ENCODE peak calls at places on chromosomes 3 and 15, in four cellular contexts. R is stomach, O is dorsolateral prefrontal cortex, H is mucosa of descending colon. N is an unnamed sample.

GRCh38 chr3:115165266-115165665 is 18.2 kb upstream of the ZBTB20 start:
- DNase-seq in R (no peak), O (no peak), H (no peak), N (no peak)

GRCh38 chr3:114624047-114624445 is 330.2 kb downstream of the TIGIT start:
- DNase-seq in R (no peak), O (no peak), H (no peak), N (peak)

GRCh38 chr3:59985643-59986200 is 935.9 kb upstream of the CFAP20DC start:
- DNase-seq in R (no peak), O (no peak), H (no peak), N (no peak)

GRCh38 chr15:74378853-74379252 is 11.4 kb upstream of the CYP11A1 start:
- DNase-seq in R (no peak), O (no peak), H (peak), N (peak)

GRCh38 chr15:69885182-69886041 is 212.3 kb downstream of the TLE3 start:
- DNase-seq in R (no peak), O (no peak), H (no peak), N (peak)

GRCh38 chr3:196726788-196727675 is 12.6 kb upstream of the PAK2 start:
- DNase-seq in R (no peak), O (no peak), H (no peak), N (peak)

GRCh38 chr15:70014311-70014707 is 83.4 kb downstream of the TLE3 start:
- DNase-seq in R (no peak), O (no peak), H (no peak), N (no peak)

GRCh38 chr3:76733073-76733759 is 306.7 kb upstream of the ROBO2 start:
- DNase-seq in R (no peak), O (no peak), H (no peak), N (no peak)

GRCh38 chr15:81265256-81265943 is 58.5 kb downstream of the STARD5 start:
- DNase-seq in R (no peak), O (no peak), H (no peak), N (no peak)

GRCh38 chr15:70291696-70292510 is 194.2 kb upstream of the TLE3 start:
- DNase-seq in R (no peak), O (no peak), H (no peak), N (no peak)

GRCh38 chr3:40580494-40581091 is 55.8 kb downstream of the ZNF621 start:
- DNase-seq in R (peak), O (peak), H (no peak), N (peak)

GRCh38 chr3:120302361-120302760 is 17.3 kb upstream of the GPR156 start:
- DNase-seq in R (no peak), O (no peak), H (no peak), N (peak)

GRCh38 chr15:28167042-28167441 is 67.9 kb upstream of the OCA2 start:
- DNase-seq in R (no peak), O (no peak), H (no peak), N (no peak)

GRCh38 chr15:100029868-100030479 is 296.7 kb upstream of the LYSMD4 start:
- DNase-seq in R (no peak), O (no peak), H (no peak), N (no peak)

GRCh38 chr3:27376109-27376772 is 7.1 kb upstream of the NEK10 start:
- DNase-seq in R (no peak), O (no peak), H (no peak), N (no peak)

GRCh38 chr3:65856907-65857306 is 181.8 kb downstream of the MAGI1 start:
- DNase-seq in R (no peak), O (no peak), H (no peak), N (peak)

GRCh38 chr15:50181983-50182232 is at the start of gene SLC27A2:
- DNase-seq in R (peak), O (peak), H (peak), N (peak)

GRCh38 chr3:183188895-183189462 is 26.4 kb upstream of the LAMP3 start:
- DNase-seq in R (peak), O (peak), H (no peak), N (peak)

GRCh38 chr15:53710906-53711305 is 48.6 kb downstream of the WDR72 start:
- DNase-seq in R (no peak), O (no peak), H (no peak), N (no peak)

GRCh38 chr3:150235799-150236198 is 172.3 kb upstream of the TSC22D2 start:
- DNase-seq in R (no peak), O (no peak), H (no peak), N (peak)

GRCh38 chr3:38164136-38164965 is 986 bp upstream of the OXSR1 start:
- DNase-seq in R (no peak), O (no peak), H (peak), N (no peak)

GRCh38 chr15:43748376-43748775 is 2.1 kb downstream of the PDIA3 start:
- DNase-seq in R (no peak), O (no peak), H (no peak), N (peak)

GRCh38 chr15:46442901-46443590 is 808.2 kb downstream of the SQOR start:
- DNase-seq in R (no peak), O (no peak), H (no peak), N (peak)

DNA sequence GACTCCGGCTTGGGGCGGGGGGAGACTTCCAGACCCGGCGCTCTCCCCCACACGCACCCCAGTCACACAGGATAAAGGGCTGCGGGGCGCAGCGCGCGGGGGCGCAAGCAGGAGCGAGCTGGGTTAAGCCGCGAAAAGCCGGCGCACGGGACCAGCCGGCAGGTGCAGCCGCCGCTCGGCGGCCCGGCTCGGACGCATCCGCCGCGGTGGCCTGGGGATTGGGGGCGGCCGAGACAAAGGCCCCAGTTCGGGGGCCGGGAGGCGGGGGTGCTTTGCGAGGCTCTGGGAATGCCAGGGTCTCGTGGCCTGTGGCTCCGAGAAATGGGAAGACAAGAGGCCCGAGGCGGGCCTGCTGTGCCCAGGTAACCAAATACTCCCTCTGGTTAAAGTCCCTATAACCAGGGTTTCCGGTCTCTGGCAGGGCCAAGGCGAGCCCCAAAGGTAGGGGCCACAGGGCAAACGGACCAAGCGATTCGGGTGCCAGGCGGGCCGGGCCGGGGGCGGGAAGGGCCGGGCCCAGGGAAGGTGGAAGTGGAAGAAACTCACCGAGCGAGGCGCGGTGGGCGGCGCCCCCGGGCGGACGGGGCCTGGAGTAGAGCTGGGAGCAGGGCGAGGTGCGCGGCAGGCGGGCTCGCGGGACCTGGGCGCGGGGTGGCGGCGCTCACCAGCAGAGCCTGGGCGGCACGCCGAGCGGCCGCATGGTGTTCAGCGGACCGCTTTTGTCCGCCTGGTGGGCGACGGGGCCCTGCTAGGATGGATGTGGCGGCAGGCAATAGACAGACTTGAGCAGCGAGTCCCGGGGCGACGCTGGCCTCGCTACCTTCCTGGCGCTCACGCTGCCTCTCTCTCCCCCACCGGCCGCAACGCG is at the start of gene GATA2:
- DNase-seq in R (no peak), O (no peak), H (peak), N (no peak)
- H3K4me3 ChIP-seq in R (peak), O (peak), H (no peak), N (no peak)

GRCh38 chr3:46438831-46439230 is 25.9 kb downstream of the LTF start:
- DNase-seq in R (no peak), O (no peak), H (no peak), N (no peak)

GRCh38 chr3:46447535-46447934 is 17.2 kb downstream of the LTF start:
- DNase-seq in R (no peak), O (no peak), H (no peak), N (no peak)

GRCh38 chr3:46440531-46441294 is 24.0 kb downstream of the LTF start:
- DNase-seq in R (no peak), O (no peak), H (no peak), N (no peak)

GRCh38 chr3:46448721-46449120 is 16.0 kb downstream of the LTF start:
- DNase-seq in R (no peak), O (no peak), H (no peak), N (no peak)

GRCh38 chr3:46442591-46443530 is 21.8 kb downstream of the LTF start:
- DNase-seq in R (peak), O (no peak), H (no peak), N (peak)
- TF ChIP-seq CTCF in R (peak), O (peak), H (no peak), N (peak)

GRCh38 chr15:57323299-57323805 is 53.0 kb upstream of the CGNL1 start:
- DNase-seq in R (no peak), O (no peak), H (peak), N (no peak)
- H3K4me3 ChIP-seq in R (no peak), O (no peak), H (no peak), N (no peak)

DNA sequence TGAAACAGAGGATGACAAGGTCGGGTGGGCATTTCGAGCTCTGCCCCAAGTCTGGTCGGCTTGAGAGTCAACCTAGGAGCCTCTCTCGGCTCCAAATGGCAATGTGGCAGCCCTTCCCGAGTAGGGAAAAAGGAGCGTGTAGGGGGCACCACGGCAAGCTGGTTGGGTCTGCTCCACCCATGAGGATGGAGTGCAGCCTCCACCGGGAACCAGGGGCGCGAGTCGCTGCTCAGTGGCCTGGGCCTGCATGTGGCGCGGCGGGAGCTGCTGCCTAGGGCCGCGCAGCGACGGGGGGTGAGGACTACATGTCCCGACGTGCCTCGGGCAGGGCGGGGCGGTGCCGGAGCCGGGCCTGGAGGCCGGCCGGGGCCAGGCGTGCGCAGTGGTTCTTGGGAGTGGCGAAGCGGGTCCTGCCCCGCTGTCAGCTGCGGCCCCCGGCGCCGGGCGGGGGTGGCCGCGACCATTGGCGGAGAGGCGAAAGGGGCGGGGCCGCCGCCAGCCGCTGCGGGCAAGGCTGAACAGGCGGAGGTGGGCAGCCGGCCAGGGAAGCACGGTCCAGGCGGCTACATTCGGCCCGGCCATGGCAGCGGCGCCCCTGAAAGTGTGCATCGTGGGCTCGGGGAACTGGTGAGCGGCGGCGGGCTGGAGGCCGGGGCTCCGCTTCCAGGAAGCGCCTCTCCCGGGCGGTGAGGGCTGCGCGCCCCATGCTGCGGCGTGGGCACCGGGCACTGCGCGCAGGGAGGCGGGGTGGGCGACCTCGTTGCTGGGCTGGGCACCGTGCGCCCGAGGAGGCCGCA is at the start of gene GPD1L:
- DNase-seq in R (peak), O (peak), H (peak), N (peak)
- TF ChIP-seq CTCF in R (no peak), O (peak), H (no peak), N (no peak)

GRCh38 chr3:32284443-32284842 is 46.0 kb downstream of the CMTM8 start:
- DNase-seq in R (no peak), O (no peak), H (no peak), N (no peak)

GRCh38 chr3:32285910-32286309 is 47.4 kb downstream of the CMTM8 start:
- DNase-seq in R (no peak), O (no peak), H (no peak), N (peak)

GRCh38 chr3:32281570-32282106 is 43.2 kb downstream of the CMTM8 start:
- DNase-seq in R (no peak), O (no peak), H (no peak), N (no peak)

GRCh38 chr3:32282578-32282977 is 44.1 kb downstream of the CMTM8 start:
- DNase-seq in R (no peak), O (no peak), H (no peak), N (no peak)

DNA sequence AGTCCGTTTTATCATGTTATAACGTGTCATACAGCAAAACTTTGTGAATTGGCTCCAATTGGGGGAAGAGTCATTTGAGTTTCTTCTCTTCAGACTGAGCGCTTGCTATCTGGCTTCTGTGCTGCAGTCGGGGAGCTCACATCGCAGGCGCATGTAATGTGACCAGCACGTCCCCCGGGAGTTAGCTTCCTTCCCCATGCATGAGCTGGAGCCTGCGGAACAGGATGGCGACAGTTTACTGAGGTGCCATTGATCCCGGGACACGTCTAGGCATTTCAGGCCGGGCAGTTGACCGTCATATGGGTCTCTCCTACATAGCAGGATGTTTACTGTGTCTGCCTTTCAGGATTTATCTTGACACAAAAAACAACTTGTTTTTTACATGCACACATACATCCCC is 44.8 kb downstream of the CMTM8 start:
- DNase-seq in R (no peak), O (no peak), H (no peak), N (peak)
- H3K4me3 ChIP-seq in R (no peak), O (no peak), H (no peak), N (no peak)

DNA sequence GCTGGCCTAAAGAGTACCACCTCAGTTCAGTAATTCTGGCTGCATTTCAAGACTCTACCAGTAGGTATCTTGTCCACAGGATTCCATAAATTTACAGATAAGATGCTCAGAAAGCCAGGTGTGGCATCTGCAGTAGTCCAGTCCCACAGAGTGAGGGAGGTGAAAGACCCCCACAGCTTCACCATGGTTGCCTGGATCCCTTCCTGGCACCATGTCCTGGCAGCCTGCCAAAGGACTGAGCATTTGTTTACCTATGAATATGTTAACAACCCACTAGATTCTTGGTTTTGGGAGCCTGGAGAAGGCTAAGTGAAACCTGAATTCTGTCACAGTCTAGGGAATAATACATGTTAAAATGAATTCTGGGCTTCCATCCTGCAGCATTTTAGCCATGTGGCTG is 14.9 kb downstream of the CHST2 start:
- DNase-seq in R (no peak), O (no peak), H (no peak), N (no peak)
- TF ChIP-seq CTCF in R (no peak), O (no peak), H (no peak), N (no peak)

DNA sequence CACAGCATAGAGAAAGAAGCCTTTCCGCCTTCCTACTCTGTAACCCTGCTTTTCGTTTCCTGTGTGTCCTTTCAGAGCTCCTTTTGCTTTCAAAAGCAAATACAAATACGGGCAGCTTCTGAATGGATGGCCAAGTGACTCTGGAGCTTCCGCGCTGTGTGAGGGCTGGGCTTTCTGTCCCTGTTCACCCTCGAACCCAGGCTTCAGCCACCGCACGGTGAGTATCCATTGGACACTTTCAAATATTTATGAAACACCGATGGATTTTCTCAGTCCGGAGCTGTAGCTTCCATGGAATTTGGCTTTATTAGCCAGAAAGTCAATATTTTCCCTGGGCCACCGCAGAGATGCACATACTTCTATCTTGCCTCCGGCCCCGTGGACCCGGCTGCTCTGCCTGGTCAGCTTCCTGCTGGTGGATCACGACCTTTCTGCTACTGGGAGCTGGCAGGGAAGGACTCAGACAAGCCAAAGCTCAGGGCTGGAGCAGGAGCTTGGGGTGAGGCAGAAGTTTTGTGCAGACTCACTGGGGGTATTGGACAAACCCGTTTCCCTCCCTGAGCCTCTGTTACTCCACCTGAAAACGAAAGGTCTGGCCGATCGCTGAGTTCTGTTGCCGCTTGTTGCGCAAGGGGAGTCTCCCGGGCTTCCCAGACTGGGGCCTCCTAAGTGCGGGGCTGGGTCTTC is 63.6 kb downstream of the LINGO1 start:
- DNase-seq in R (peak), O (no peak), H (no peak), N (peak)
- H3K4me3 ChIP-seq in R (peak), O (no peak), H (no peak), N (peak)

GRCh38 chr3:71380096-71380495 is 203.4 kb downstream of the FOXP1 start:
- DNase-seq in R (no peak), O (no peak), H (no peak), N (no peak)
- TF ChIP-seq CTCF in R (no peak), O (no peak), H (no peak), N (no peak)

GRCh38 chr3:188746291-188746783 is 425.4 kb upstream of the TPRG1 start:
- DNase-seq in R (no peak), O (no peak), H (no peak), N (no peak)

GRCh38 chr3:188745031-188745430 is 426.7 kb upstream of the TPRG1 start:
- DNase-seq in R (no peak), O (no peak), H (no peak), N (no peak)

GRCh38 chr3:188749830-188750229 is 421.9 kb upstream of the TPRG1 start:
- DNase-seq in R (no peak), O (no peak), H (no peak), N (no peak)

GRCh38 chr3:188749010-188749617 is 422.7 kb upstream of the TPRG1 start:
- DNase-seq in R (no peak), O (no peak), H (no peak), N (peak)

GRCh38 chr3:188747487-188747886 is 424.3 kb upstream of the TPRG1 start:
- DNase-seq in R (no peak), O (no peak), H (no peak), N (no peak)
- H3K4me3 ChIP-seq in R (no peak), O (no peak), H (no peak), N (no peak)

GRCh38 chr3:157201648-157202278 is 41.8 kb upstream of the CCNL1 start:
- DNase-seq in R (no peak), O (no peak), H (no peak), N (peak)

GRCh38 chr3:157199841-157200240 is 39.9 kb upstream of the CCNL1 start:
- DNase-seq in R (no peak), O (no peak), H (no peak), N (peak)

GRCh38 chr3:157204880-157205279 is 44.9 kb upstream of the CCNL1 start:
- DNase-seq in R (no peak), O (no peak), H (no peak), N (peak)

DNA sequence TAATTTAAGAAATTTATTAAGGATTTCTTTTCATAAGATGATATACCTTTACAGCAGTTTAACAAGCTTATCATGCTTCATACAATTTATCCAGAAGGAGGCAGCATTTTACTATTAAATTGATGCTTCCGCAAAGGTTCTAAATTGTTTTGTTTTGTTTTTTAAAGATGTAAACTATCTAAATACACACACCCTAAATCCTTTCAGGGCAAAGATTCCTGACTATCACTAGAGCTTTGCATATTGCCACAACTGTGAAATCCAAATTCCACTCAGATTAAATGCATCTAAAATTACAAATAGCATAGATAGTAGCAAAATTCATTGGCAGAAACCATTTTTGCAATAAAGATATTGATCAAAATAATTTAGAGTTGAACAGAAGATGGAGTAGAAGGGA is 44.5 kb upstream of the CCNL1 start:
- DNase-seq in R (no peak), O (no peak), H (no peak), N (peak)
- TF ChIP-seq CTCF in R (no peak), O (peak), H (no peak), N (peak)